ENCODE peak calls at places on chromosomes 12 and 14, in seven cellular contexts. N is astrocyte of the hippocampus; F is activated T-cell treated with anti-CD3 and anti-CD28 coated beads, Interleukin-2, amount 50 U/mL, for 72 hours; O is astrocyte of the spinal cord; X is amniotic stem cell; T is activated gamma-delta T cell treated with anti-CD3 and anti-CD28 coated beads, Interleukin-2, amount 50 U/mL, for 16 hours; S is stomach. R is an unnamed sample.

GRCh38 chr12:27751386-27752047 is 28.5 kb upstream of the KLHL42 start:
- DNase-seq in N (no peak), F (no peak), O (no peak), X (no peak), T (no peak), S (peak), R (peak)

GRCh38 chr12:20212036-20212435 is 156.3 kb upstream of the PDE3A start:
- DNase-seq in N (peak), F (no peak), O (peak), X (peak), T (no peak), S (no peak), R (no peak)

GRCh38 chr12:56990648-56991318 is 15.6 kb downstream of the ZBTB39 start:
- DNase-seq in N (no peak), F (no peak), O (no peak), X (no peak), T (no peak), S (no peak), R (peak)

GRCh38 chr14:91231446-91231845 is 13.1 kb downstream of the GPR68 start:
- DNase-seq in N (no peak), F (no peak), O (no peak), X (no peak), T (no peak), S (no peak), R (no peak)

GRCh38 chr12:68483592-68484373 is 126.9 kb upstream of the RAP1B start:
- DNase-seq in N (no peak), F (no peak), O (peak), X (no peak), T (no peak), S (no peak), R (no peak)

GRCh38 chr12:6780573-6780972 is 8.3 kb downstream of the LAG3 start:
- DNase-seq in N (no peak), F (no peak), O (no peak), X (no peak), T (no peak), S (no peak), R (no peak)

GRCh38 chr12:109827566-109828550 is 5.3 kb downstream of the TRPV4 start:
- DNase-seq in N (no peak), F (no peak), O (no peak), X (no peak), T (no peak), S (peak), R (peak)

GRCh38 chr12:122873540-122873939 is 22.4 kb downstream of the VPS37B start:
- DNase-seq in N (no peak), F (no peak), O (no peak), X (no peak), T (no peak), S (peak), R (peak)

GRCh38 chr12:101678081-101678480 is 19.4 kb upstream of the CHPT1 start:
- DNase-seq in N (no peak), F (no peak), O (no peak), X (no peak), T (no peak), S (no peak), R (no peak)

GRCh38 chr12:73159952-73160351 is 887.8 kb downstream of the TRHDE start:
- DNase-seq in N (no peak), F (no peak), O (no peak), X (no peak), T (no peak), S (no peak), R (no peak)

GRCh38 chr12:401235-402126 is at the start of gene CCDC77:
- DNase-seq in N (peak), F (peak), O (peak), X (no peak), T (peak), S (peak), R (peak)

GRCh38 chr12:121953695-121954094 is 35.3 kb downstream of the CFAP251 start:
- DNase-seq in N (no peak), F (no peak), O (no peak), X (no peak), T (no peak), S (no peak), R (no peak)